ENCODE peak calls at places on chromosomes 6 and 20, in six cellular contexts. Y is K562, B is A549, U is ovary, W is stomach, P is tibial nerve. L is an unnamed sample.

GRCh38 chr6:11921017-11921438 is 91.1 kb upstream of the HIVEP1 start:
- DNase-seq in B (peak; percentile 59), P (peak; percentile 34), U (peak; percentile 33), W (peak; percentile 42), Y (peak; percentile 57), L (peak; percentile 75)

GRCh38 chr20:9532069-9532809 is 17.8 kb downstream of the LAMP5 start:
- DNase-seq in Y (no peak), B (no peak), U (no peak), W (no peak), P (no peak), L (no peak)

GRCh38 chr6:154447929-154448328 is 62.6 kb downstream of the CNKSR3 start:
- DNase-seq in P (no peak), U (no peak), W (no peak), B (no peak), Y (no peak), L (no peak)

GRCh38 chr6:33763483-33763882 is 16.8 kb upstream of the IP6K3 start:
- DNase-seq in Y (no peak), P (no peak), W (no peak), U (no peak), B (no peak), L (no peak)

GRCh38 chr6:156650896-156651295 is 126.3 kb upstream of the ARID1B start:
- DNase-seq in U (no peak), Y (no peak), P (no peak), W (no peak), B (no peak), L (no peak)

GRCh38 chr6:16547586-16547985 is 213.7 kb downstream of the ATXN1 start:
- DNase-seq in W (no peak), B (no peak), U (no peak), Y (no peak), P (no peak), L (no peak)

GRCh38 chr6:4573958-4574481 is 202.2 kb upstream of the CDYL start:
- DNase-seq in Y (no peak), P (no peak), U (no peak), W (no peak), B (no peak), L (no peak)

GRCh38 chr20:55004044-55004443 is 528.7 kb downstream of the DOK5 start:
- DNase-seq in Y (no peak), U (no peak), P (no peak), B (no peak), W (no peak), L (no peak)

GRCh38 chr20:24950836-24951525 is 1.9 kb downstream of the CST7 start:
- DNase-seq in W (peak; percentile 18), P (no peak), U (no peak), B (no peak), Y (no peak), L (peak; percentile 56)

GRCh38 chr6:24126586-24127192 is 674 bp downstream of the NRSN1 start:
- DNase-seq in B (peak; percentile 7), P (peak; percentile 20), W (no peak), Y (peak; percentile 41), U (no peak), L (no peak)

GRCh38 chr20:56683077-56683865 is 54.2 kb downstream of the TFAP2C start:
- DNase-seq in Y (no peak), P (no peak), B (no peak), W (no peak), U (no peak), L (no peak)

GRCh38 chr6:95487817-95488216 is 89.5 kb upstream of the MANEA start:
- DNase-seq in U (no peak), Y (no peak), B (no peak), P (no peak), W (no peak), L (no peak)

GRCh38 chr20:44702776-44703175 is 12.4 kb upstream of the CCN5 start:
- DNase-seq in W (peak; percentile 88), P (peak; percentile 87), Y (no peak), U (peak; percentile 96), B (no peak), L (peak; percentile 94)

GRCh38 chr20:49325981-49326380 is 48.1 kb upstream of the ZNFX1 start:
- DNase-seq in P (no peak), Y (no peak), U (no peak), B (no peak), W (no peak), L (no peak)

GRCh38 chr20:10217517-10218410 is 866 bp upstream of the SNAP25 start:
- DNase-seq in Y (no peak), P (no peak), U (peak; percentile 89), B (peak; percentile 65), W (no peak), L (peak; percentile 69)

GRCh38 chr6:156833755-156834154 is 56.6 kb downstream of the ARID1B start:
- DNase-seq in U (no peak), W (no peak), B (no peak), P (no peak), Y (no peak), L (no peak)

GRCh38 chr6:95248501-95248900 is 328.8 kb upstream of the MANEA start:
- DNase-seq in Y (no peak), B (no peak), W (no peak), P (no peak), U (no peak), L (no peak)

GRCh38 chr6:124943658-124944057 is 18.6 kb upstream of the RNF217 start:
- DNase-seq in W (no peak), B (no peak), Y (no peak), P (no peak), U (no peak), L (no peak)

DNA sequence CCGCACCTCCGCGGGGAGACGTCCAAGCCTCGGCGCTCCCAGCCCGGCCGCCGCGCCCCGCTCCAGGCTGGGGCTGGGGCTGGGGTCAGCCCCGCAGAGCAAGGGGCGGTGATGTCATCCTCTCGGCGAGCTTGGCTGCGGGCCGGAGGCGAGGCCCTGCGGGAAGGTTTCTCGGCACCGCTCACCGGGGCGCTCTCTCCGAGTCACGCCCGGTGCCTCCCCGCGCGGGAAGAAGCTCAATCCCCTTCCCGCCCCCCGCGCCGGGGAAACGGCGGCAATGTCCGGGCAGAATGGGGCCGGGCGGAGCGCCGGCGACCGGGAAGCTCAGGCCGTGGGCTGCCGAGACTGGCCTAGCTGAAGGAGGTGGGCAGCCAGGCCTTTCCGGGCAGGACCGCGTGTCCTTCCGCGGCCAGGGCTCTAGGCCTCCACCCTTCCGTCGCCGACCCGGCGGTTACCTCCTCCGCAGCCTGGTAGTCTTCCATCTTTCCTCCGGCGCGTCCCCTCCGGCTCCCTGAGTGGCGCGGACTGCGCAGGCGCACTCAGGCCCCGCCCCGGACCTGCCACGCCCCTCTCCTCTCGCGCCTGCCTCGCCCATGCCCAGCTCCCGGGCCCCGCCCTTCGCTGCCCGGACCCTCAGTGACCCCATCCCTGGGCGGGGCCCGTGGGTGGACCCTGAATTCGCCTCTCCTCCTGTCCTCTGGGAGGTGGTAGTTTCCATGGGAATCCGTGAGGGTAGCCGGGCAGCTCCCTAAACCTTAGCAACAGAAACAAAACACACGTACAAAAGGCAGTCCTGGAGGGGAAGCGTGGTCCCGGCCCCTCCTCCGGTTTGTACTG is at the start of gene DYNLT1:
- DNase-seq in W (peak; percentile 95), B (peak; percentile 77), P (peak; percentile 84), U (peak; percentile 92), Y (peak; percentile 100), L (peak; percentile 95)
- TF ChIP-seq EP300 in W (no peak), B (no peak), P (peak; percentile 98), U (peak; percentile 77), Y (no peak), L (no peak)

DNA sequence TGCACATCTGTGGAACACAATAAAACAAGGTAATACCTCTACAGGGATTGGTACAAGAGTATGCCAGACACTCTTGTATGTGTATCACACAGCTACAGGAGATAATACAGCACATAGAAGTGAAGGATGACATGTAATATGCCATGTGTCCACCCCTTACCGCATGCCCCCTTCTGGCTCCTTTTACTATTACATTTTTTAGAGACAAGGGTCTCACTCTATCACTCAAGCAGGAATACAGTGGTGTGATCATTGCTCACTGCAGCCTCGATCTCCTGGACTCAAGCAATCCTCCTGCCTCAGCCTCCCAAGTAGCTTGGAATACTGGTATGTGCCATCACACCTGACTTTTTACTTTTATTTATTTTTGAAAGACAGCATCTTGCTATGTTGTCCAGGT is 4.2 kb upstream of the NCR3 start:
- DNase-seq in Y (peak; percentile 74), P (no peak), B (peak; percentile 40), W (no peak), U (no peak), L (no peak)
- TF ChIP-seq CTCF in Y (peak; percentile 68), P (no peak), B (peak; percentile 37), W (no peak), U (no peak), L (no peak)

DNA sequence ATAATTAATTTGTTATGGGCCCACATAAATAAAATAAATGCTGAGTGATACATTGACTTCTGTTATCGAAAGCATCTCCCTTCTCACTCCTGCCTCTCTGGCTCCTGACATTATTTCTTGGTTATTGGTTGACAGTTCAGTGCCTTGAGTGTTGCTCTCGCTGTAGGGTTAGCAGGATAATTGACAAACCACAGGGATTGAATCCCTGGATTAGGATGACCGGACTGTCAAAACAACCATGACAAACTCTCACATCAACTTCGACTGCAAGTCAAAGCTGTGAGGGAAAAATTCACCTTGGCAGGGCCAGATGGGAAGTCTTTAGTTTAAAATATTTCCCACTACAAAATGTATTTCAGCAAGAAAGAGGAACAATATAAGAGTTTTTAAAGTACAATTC is 245.4 kb upstream of the TFAP2D start:
- DNase-seq in B (no peak), U (no peak), P (no peak), W (no peak), Y (no peak), L (no peak)
- TF ChIP-seq EP300 in B (no peak), U (no peak), P (no peak), W (no peak), Y (no peak), L (no peak)

GRCh38 chr6:139109558-139109957 is 25.3 kb upstream of the HECA start:
- DNase-seq in W (no peak), U (no peak), B (no peak), P (no peak), Y (no peak), L (no peak)
- TF ChIP-seq CTCF in W (peak; percentile 10), U (no peak), B (no peak), P (no peak), Y (peak; percentile 41), L (no peak)

GRCh38 chr6:166330612-166331011 is 11.7 kb downstream of the SFT2D1 start:
- DNase-seq in Y (peak; percentile 94), B (peak; percentile 12), P (no peak), W (peak; percentile 69), U (no peak), L (no peak)

DNA sequence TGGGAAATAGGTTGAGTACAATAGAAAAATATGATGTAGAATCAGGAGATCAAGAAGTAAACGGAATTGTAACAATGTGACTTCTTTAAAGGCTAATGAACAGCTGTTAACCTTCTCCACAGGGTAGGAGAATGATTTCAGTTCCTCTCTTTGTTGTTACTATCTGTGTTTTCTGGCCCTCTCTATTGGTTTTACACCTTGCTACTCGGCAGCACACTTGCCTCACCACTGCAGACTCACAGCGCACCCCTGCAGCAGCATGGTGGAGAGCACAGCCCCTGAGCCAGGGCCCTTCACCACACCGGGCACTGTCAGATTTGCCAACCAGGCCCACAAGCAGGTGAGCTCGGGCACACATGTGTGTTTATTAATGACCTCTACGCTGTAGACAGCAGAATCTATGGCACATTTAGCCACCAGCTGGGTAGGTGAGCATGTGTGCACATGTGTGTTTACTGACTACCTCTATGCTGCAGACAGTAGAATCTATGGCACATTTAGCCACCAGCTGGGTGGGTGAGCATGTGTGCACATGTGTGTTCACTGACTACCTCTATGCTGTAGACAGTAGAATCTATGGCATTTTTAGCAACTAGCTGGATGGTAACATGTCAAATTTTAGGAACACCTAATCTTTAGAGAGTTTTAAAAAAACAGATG is 16.8 kb downstream of the SFT2D1 start:
- DNase-seq in P (no peak), B (no peak), W (no peak), Y (no peak), U (no peak), L (no peak)
- TF ChIP-seq EP300 in P (no peak), B (no peak), W (no peak), Y (no peak), U (no peak), L (no peak)

L was measured in sigmoid colon.